ENCODE peak calls at places on chromosomes 16 and 17, in seven cellular contexts. K, A, G, Y, R, B and S are unnamed samples. For H3K4me1, the result is how much of the 10 kb centered on the place peaks cover.

GRCh38 chr17:39618252-39618913 is 8.4 kb upstream of the PPP1R1B start:
- DNase-seq in R (no peak), B (no peak), G (no peak), Y (no peak), K (no peak), A (no peak), S (no peak)

GRCh38 chr17:32142038-32142856 is at the start of gene RHOT1:
- DNase-seq in K (peak), B (peak), Y (peak), G (peak), A (peak), R (peak), S (peak)

GRCh38 chr17:75688209-75688771 is 21.2 kb downstream of the SAP30BP start:
- DNase-seq in A (no peak), R (no peak), B (no peak), Y (no peak), G (no peak), K (no peak), S (no peak)

GRCh38 chr16:3383045-3383448 is 17.8 kb downstream of the ZSCAN32 start:
- DNase-seq in G (no peak), B (no peak), A (no peak), Y (no peak), R (no peak), K (no peak), S (no peak)

GRCh38 chr16:35492225-35492624 is 2032.8 kb downstream of the TP53TG3F start:
- DNase-seq in K (no peak), R (no peak), A (no peak), B (no peak), G (no peak), Y (no peak), S (no peak)

GRCh38 chr17:4267402-4267801 is 3.6 kb upstream of the ANKFY1 start:
- DNase-seq in B (no peak), G (no peak), Y (no peak), R (no peak), A (no peak), K (no peak), S (no peak)

GRCh38 chr17:77494664-77495435 is 354.1 kb downstream of the SEC14L1 start:
- DNase-seq in Y (peak), B (peak), G (peak), R (peak), A (peak), K (peak), S (peak)

GRCh38 chr16:68892214-68892613 is 48.9 kb downstream of the TANGO6 start:
- DNase-seq in R (no peak), G (no peak), A (no peak), B (no peak), Y (no peak), K (no peak), S (no peak)

GRCh38 chr16:53968896-53969295 is 264.9 kb downstream of the FTO start:
- DNase-seq in G (no peak), K (no peak), R (no peak), B (no peak), A (no peak), Y (no peak), S (no peak)

GRCh38 chr17:55430531-55431228 is 9.0 kb upstream of the MMD start:
- DNase-seq in G (no peak), Y (no peak), K (no peak), B (no peak), R (no peak), A (no peak), S (no peak)

DNA sequence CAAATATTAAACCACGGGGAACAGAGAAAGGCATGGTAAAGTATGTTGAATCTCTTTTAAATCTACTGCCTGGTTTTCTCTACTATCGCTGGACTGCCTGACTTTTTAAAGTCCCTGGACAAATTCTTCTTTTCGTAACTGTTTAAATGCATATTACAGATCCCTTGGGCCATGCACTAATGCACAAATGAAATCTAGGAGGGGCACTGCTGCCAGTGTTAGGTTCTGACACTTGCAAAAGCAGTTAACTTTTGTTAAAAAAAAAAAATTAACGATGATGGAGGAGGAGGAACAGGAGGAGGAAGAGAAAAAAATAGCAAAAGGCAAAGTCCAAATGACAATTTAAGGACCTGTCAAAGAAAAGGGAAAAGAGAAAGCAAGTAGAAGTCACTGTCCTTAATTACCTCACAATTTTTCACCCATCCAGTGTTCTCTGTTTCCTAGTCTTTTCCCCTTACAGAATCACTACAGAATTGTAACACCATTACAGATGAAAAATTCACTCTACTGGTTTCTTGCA is 97.8 kb upstream of the CORO6 start:
- DNase-seq in R (no peak), Y (no peak), B (no peak), K (no peak), A (no peak), G (no peak), S (no peak)
- H3K4me1 ChIP-seq in R (half or more), Y (under half), B (under half), K (under half), A (half or more), G (under half), S (under half)

GRCh38 chr17:7577327-7578199 is 1.9 kb upstream of the CD68 start:
- DNase-seq in A (no peak), K (no peak), G (no peak), R (no peak), Y (no peak), B (no peak), S (no peak)
- H3K4me1 ChIP-seq in A (half or more), K (half or more), G (half or more), R (half or more), Y (under half), B (under half), S (under half)

GRCh38 chr17:81459224-81459623 is 53.4 kb downstream of the ACTG1 start:
- DNase-seq in A (no peak), R (no peak), G (no peak), Y (no peak), B (no peak), K (no peak), S (no peak)

GRCh38 chr17:81462506-81463125 is 50.0 kb downstream of the ACTG1 start:
- DNase-seq in B (no peak), Y (no peak), K (no peak), A (no peak), G (no peak), R (no peak), S (no peak)

GRCh38 chr17:81461607-81462500 is 50.7 kb downstream of the ACTG1 start:
- DNase-seq in A (no peak), B (no peak), G (no peak), Y (no peak), K (no peak), R (no peak), S (no peak)

GRCh38 chr17:81459864-81460263 is 52.7 kb downstream of the ACTG1 start:
- DNase-seq in B (no peak), G (no peak), Y (no peak), R (no peak), A (no peak), K (no peak), S (no peak)

GRCh38 chr17:81460856-81461460 is 51.6 kb downstream of the ACTG1 start:
- DNase-seq in K (no peak), G (no peak), Y (no peak), B (no peak), R (no peak), A (no peak), S (peak)
- H3K4me1 ChIP-seq in K (under half), G (under half), Y (under half), B (under half), R (under half), A (under half), S (under half)

DNA sequence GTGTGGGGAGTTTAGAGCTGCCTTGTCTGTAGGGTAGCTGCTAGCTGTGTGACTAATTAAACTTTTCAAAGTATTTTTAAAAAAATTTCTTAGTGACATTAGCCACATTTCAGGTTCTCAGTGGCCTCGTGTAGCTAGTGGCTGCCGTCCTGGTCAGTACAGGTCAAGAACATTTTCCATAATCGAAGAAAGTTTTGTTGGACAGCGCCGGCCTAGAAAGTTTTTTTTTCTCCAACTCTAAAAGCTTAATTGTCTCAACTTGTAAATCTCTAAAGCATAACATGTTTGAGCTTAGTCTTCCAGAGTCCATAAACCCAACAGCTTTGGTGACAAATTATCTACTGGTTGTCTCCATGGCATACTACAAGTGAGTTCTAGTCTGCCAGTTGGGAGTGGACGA is 4.3 kb downstream of the AKAP1 start:
- DNase-seq in R (no peak), K (no peak), Y (no peak), B (no peak), A (no peak), G (no peak), S (no peak)
- H3K4me1 ChIP-seq in R (half or more), K (under half), Y (under half), B (under half), A (under half), G (under half), S (under half)

GRCh38 chr16:85968041-85968920 is 69.3 kb downstream of the IRF8 start:
- DNase-seq in G (no peak), Y (no peak), A (no peak), B (no peak), R (no peak), K (no peak), S (no peak)
- H3K4me1 ChIP-seq in G (under half), Y (under half), A (under half), B (under half), R (under half), K (under half), S (under half)

DNA sequence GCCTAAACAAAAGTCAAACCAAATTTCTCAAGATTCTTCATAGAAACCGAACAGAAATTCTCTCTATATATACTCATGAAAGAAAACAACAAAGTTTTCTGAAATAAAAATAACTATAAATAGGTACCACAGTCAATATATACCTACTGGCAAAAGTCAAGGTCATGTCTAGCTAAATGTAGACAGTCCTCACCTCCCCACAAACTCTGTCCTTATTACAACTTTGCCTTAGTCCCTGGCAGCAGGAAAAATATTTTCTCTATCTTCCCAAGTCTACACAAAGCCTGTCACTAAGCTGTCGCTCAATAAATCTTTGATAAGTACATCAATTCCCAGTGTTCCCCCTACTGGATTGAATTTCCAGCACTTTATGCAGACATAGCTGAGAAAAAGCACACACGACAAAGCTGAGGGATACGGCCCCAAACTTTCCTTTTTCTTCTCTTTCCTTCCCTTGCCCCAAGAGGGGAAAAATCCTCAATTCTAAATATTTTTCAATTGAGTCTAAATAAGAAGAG is 2.7 kb downstream of the CFAP20 start:
- DNase-seq in R (no peak), Y (no peak), A (no peak), B (no peak), K (no peak), G (no peak), S (no peak)
- H3K4me1 ChIP-seq in R (under half), Y (under half), A (half or more), B (under half), K (half or more), G (under half), S (under half)

DNA sequence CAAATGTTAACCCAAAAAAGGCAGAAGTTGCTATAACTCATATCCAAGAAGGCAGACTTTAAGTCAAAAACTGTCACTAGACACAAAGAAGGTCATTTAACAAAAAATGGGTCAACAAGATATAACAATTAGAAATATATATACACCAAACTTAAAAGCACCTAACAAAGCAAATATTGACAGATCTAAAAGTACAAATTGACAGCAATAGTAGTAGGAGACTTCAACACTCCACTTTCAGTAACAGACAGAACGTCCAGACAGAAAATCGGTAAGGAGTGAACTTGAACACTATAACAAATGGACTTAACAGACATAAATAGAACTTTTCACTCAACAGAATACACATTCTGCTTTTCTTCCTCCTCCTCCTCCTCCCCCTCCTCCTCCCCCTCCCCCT is 40.9 kb upstream of the MYLK3 start:
- DNase-seq in Y (no peak), G (no peak), A (no peak), K (no peak), R (no peak), B (no peak), S (no peak)
- H3K4me1 ChIP-seq in Y (under half), G (under half), A (under half), K (under half), R (under half), B (under half), S (under half)

DNA sequence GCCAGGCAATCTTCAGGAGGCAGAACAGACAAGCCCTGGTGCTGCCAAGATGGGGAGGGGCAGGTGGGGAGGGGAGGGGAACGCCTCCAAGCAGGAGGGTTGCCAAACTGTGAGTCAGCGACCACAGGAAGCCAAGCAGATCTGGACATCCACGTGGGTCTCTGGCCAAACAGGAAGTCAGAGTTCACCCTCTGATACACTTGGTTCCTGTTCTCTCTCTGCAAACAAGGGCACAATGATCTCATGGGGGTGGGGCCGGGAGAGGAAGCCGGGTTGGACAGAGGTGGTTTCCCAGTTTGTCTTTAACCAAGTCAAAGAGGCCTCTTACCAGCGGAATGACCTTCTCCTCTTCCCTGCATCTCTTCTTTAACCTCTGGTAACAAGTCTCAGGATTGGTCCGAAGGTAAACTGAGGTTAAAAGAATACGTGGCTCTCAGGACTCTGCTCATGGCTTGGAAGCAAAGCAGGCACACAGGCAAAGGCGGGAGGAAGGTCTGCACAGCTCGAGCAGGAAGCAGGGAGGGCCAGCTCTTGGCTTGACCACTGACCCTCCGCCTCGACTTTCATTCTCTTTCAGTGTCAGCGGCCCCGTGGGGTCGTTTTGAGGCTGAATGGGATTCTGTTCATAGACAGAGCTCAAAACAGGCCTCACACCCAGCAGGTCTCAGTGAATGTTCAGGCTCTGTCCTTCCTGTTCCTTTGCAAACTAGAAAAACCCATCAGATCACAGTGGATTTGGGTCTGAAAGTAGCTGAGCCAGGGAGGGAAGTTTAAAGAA is 32.9 kb downstream of the TK2 start:
- DNase-seq in R (peak), Y (peak), G (peak), K (peak), A (peak), B (peak), S (peak)
- H3K4me1 ChIP-seq in R (half or more), Y (half or more), G (half or more), K (half or more), A (half or more), B (under half), S (under half)

GRCh38 chr16:74030000-74030399 is 266.6 kb upstream of the PSMD7 start:
- DNase-seq in G (no peak), A (no peak), Y (no peak), R (no peak), B (no peak), K (no peak), S (no peak)
- H3K4me1 ChIP-seq in G (under half), A (under half), Y (under half), R (under half), B (under half), K (under half), S (under half)

DNA sequence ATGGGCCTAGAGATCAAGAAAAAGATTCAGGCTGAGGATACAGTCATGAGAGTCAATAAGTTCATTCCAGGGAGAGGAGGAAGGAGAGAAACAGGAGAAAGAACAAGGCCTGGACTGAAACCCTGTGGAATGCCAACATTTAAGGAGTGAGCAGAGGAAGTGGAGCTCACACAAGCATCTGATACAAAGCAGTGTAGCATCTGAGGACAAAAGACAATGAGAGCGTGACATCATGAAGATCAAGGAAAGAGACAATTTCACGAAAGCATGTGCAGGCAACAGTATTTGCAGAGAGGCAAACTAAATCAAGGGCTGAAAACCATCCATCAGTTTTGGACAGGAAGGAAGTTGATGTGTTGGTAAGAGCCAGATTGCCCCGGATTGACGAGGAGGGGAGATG is 25.3 kb upstream of the SCNN1B start:
- DNase-seq in K (no peak), R (no peak), A (no peak), B (no peak), G (no peak), Y (no peak), S (no peak)
- H3K4me1 ChIP-seq in K (under half), R (under half), A (under half), B (under half), G (under half), Y (under half), S (under half)